ENCODE peak calls at places on chromosomes 4 and X, in nine cellular contexts. One of them, this sample, is unnamed.

GRCh38 chr4:153468587-153468986 is 2.4 kb downstream of the TMEM131L start:
- DNase-seq in GM23248: no peak
- DNase-seq in effector CD4-positive, alpha-beta T cell: no peak
- DNase-seq in Caki2: no peak
- DNase-seq in WTC11: no peak
- DNase-seq in stimulated activated CD8-positive, alpha-beta memory T cell treated with anti-CD3 and anti-CD28 coated beads, Interleukin-15, amount 100 ng/mL, for 1 hour: no peak
- DNase-seq in neural progenitor cell: no peak
- DNase-seq in kidney tubule cell: no peak
- DNase-seq in Right ventricle myocardium inferior: no peak
- DNase-seq in this sample: no peak

GRCh38 chr4:80266902-80267380 is 477 bp downstream of the FGF5 start:
- DNase-seq in stimulated activated CD8-positive, alpha-beta memory T cell treated with anti-CD3 and anti-CD28 coated beads, Interleukin-15, amount 100 ng/mL, for 1 hour: no peak
- DNase-seq in GM23248: peak
- DNase-seq in Caki2: no peak
- DNase-seq in effector CD4-positive, alpha-beta T cell: no peak
- DNase-seq in WTC11: peak
- DNase-seq in Right ventricle myocardium inferior: no peak
- DNase-seq in neural progenitor cell: peak
- DNase-seq in kidney tubule cell: peak
- DNase-seq in this sample: no peak

GRCh38 chr4:73486497-73486896 is 5.0 kb downstream of the AFM start:
- DNase-seq in effector CD4-positive, alpha-beta T cell: no peak
- DNase-seq in neural progenitor cell: no peak
- DNase-seq in WTC11: no peak
- DNase-seq in GM23248: no peak
- DNase-seq in stimulated activated CD8-positive, alpha-beta memory T cell treated with anti-CD3 and anti-CD28 coated beads, Interleukin-15, amount 100 ng/mL, for 1 hour: no peak
- DNase-seq in kidney tubule cell: no peak
- DNase-seq in Right ventricle myocardium inferior: no peak
- DNase-seq in Caki2: no peak
- DNase-seq in this sample: no peak

GRCh38 chrX:21412029-21412428 is 37.8 kb downstream of the CNKSR2 start:
- DNase-seq in Caki2: no peak
- DNase-seq in Right ventricle myocardium inferior: no peak
- DNase-seq in neural progenitor cell: no peak
- DNase-seq in stimulated activated CD8-positive, alpha-beta memory T cell treated with anti-CD3 and anti-CD28 coated beads, Interleukin-15, amount 100 ng/mL, for 1 hour: no peak
- DNase-seq in kidney tubule cell: peak
- DNase-seq in effector CD4-positive, alpha-beta T cell: no peak
- DNase-seq in WTC11: no peak
- DNase-seq in GM23248: peak
- DNase-seq in this sample: no peak

GRCh38 chr4:6229671-6230501 is 29.5 kb upstream of the JAKMIP1 start:
- DNase-seq in kidney tubule cell: no peak
- DNase-seq in GM23248: no peak
- DNase-seq in neural progenitor cell: no peak
- DNase-seq in effector CD4-positive, alpha-beta T cell: no peak
- DNase-seq in stimulated activated CD8-positive, alpha-beta memory T cell treated with anti-CD3 and anti-CD28 coated beads, Interleukin-15, amount 100 ng/mL, for 1 hour: no peak
- DNase-seq in WTC11: no peak
- DNase-seq in Right ventricle myocardium inferior: no peak
- DNase-seq in Caki2: no peak
- DNase-seq in this sample: no peak

GRCh38 chr4:168710353-168710946 is 213.6 kb downstream of the PALLD start:
- DNase-seq in GM23248: peak
- DNase-seq in neural progenitor cell: peak
- DNase-seq in kidney tubule cell: peak
- DNase-seq in stimulated activated CD8-positive, alpha-beta memory T cell treated with anti-CD3 and anti-CD28 coated beads, Interleukin-15, amount 100 ng/mL, for 1 hour: no peak
- DNase-seq in Right ventricle myocardium inferior: no peak
- DNase-seq in Caki2: peak
- DNase-seq in effector CD4-positive, alpha-beta T cell: no peak
- DNase-seq in WTC11: no peak
- DNase-seq in this sample: no peak

GRCh38 chr4:4866124-4866832 is 6.8 kb downstream of the MSX1 start:
- DNase-seq in stimulated activated CD8-positive, alpha-beta memory T cell treated with anti-CD3 and anti-CD28 coated beads, Interleukin-15, amount 100 ng/mL, for 1 hour: no peak
- DNase-seq in WTC11: no peak
- DNase-seq in Caki2: no peak
- DNase-seq in effector CD4-positive, alpha-beta T cell: no peak
- DNase-seq in neural progenitor cell: peak
- DNase-seq in GM23248: no peak
- DNase-seq in Right ventricle myocardium inferior: no peak
- DNase-seq in kidney tubule cell: peak
- DNase-seq in this sample: no peak

GRCh38 chr4:184983660-184984356 is 34.5 kb upstream of the HELT start:
- DNase-seq in effector CD4-positive, alpha-beta T cell: no peak
- DNase-seq in neural progenitor cell: peak
- DNase-seq in WTC11: peak
- DNase-seq in kidney tubule cell: peak
- DNase-seq in Caki2: peak
- DNase-seq in stimulated activated CD8-positive, alpha-beta memory T cell treated with anti-CD3 and anti-CD28 coated beads, Interleukin-15, amount 100 ng/mL, for 1 hour: peak
- DNase-seq in GM23248: peak
- DNase-seq in Right ventricle myocardium inferior: no peak
- DNase-seq in this sample: peak

GRCh38 chr4:176753049-176753448 is 39.7 kb downstream of the VEGFC start:
- DNase-seq in WTC11: no peak
- DNase-seq in Caki2: no peak
- DNase-seq in stimulated activated CD8-positive, alpha-beta memory T cell treated with anti-CD3 and anti-CD28 coated beads, Interleukin-15, amount 100 ng/mL, for 1 hour: no peak
- DNase-seq in Right ventricle myocardium inferior: no peak
- DNase-seq in neural progenitor cell: peak
- DNase-seq in GM23248: peak
- DNase-seq in effector CD4-positive, alpha-beta T cell: no peak
- DNase-seq in kidney tubule cell: peak
- DNase-seq in this sample: no peak

GRCh38 chr4:3461515-3462291 is 1.4 kb upstream of the DOK7 start:
- DNase-seq in WTC11: no peak
- DNase-seq in kidney tubule cell: peak
- DNase-seq in effector CD4-positive, alpha-beta T cell: no peak
- DNase-seq in neural progenitor cell: no peak
- DNase-seq in stimulated activated CD8-positive, alpha-beta memory T cell treated with anti-CD3 and anti-CD28 coated beads, Interleukin-15, amount 100 ng/mL, for 1 hour: no peak
- DNase-seq in GM23248: no peak
- DNase-seq in Caki2: no peak
- DNase-seq in Right ventricle myocardium inferior: peak
- DNase-seq in this sample: no peak

GRCh38 chr4:7137346-7138200 is 54.8 kb upstream of the SORCS2 start:
- DNase-seq in neural progenitor cell: no peak
- DNase-seq in effector CD4-positive, alpha-beta T cell: no peak
- DNase-seq in Caki2: no peak
- DNase-seq in WTC11: no peak
- DNase-seq in stimulated activated CD8-positive, alpha-beta memory T cell treated with anti-CD3 and anti-CD28 coated beads, Interleukin-15, amount 100 ng/mL, for 1 hour: no peak
- DNase-seq in GM23248: no peak
- DNase-seq in kidney tubule cell: no peak
- DNase-seq in Right ventricle myocardium inferior: peak
- DNase-seq in this sample: no peak

GRCh38 chr4:99117876-99118693 is 26.0 kb downstream of the ADH4 start:
- DNase-seq in neural progenitor cell: no peak
- DNase-seq in GM23248: peak
- DNase-seq in effector CD4-positive, alpha-beta T cell: no peak
- DNase-seq in WTC11: no peak
- DNase-seq in Right ventricle myocardium inferior: no peak
- DNase-seq in Caki2: peak
- DNase-seq in kidney tubule cell: peak
- DNase-seq in stimulated activated CD8-positive, alpha-beta memory T cell treated with anti-CD3 and anti-CD28 coated beads, Interleukin-15, amount 100 ng/mL, for 1 hour: no peak
- DNase-seq in this sample: no peak

GRCh38 chr4:42519803-42520417 is 122.6 kb downstream of the SHISA3 start:
- DNase-seq in Right ventricle myocardium inferior: no peak
- DNase-seq in kidney tubule cell: peak
- DNase-seq in WTC11: peak
- DNase-seq in neural progenitor cell: peak
- DNase-seq in GM23248: peak
- DNase-seq in Caki2: peak
- DNase-seq in effector CD4-positive, alpha-beta T cell: peak
- DNase-seq in stimulated activated CD8-positive, alpha-beta memory T cell treated with anti-CD3 and anti-CD28 coated beads, Interleukin-15, amount 100 ng/mL, for 1 hour: peak
- DNase-seq in this sample: no peak

GRCh38 chr4:98577956-98578355 is 80.5 kb downstream of the TSPAN5 start:
- DNase-seq in stimulated activated CD8-positive, alpha-beta memory T cell treated with anti-CD3 and anti-CD28 coated beads, Interleukin-15, amount 100 ng/mL, for 1 hour: no peak
- DNase-seq in WTC11: no peak
- DNase-seq in Caki2: no peak
- DNase-seq in GM23248: no peak
- DNase-seq in Right ventricle myocardium inferior: no peak
- DNase-seq in effector CD4-positive, alpha-beta T cell: no peak
- DNase-seq in kidney tubule cell: no peak
- DNase-seq in neural progenitor cell: no peak
- DNase-seq in this sample: no peak

GRCh38 chr4:134328741-134329140 is 127.2 kb upstream of the PABPC4L start:
- DNase-seq in Caki2: no peak
- DNase-seq in WTC11: no peak
- DNase-seq in stimulated activated CD8-positive, alpha-beta memory T cell treated with anti-CD3 and anti-CD28 coated beads, Interleukin-15, amount 100 ng/mL, for 1 hour: no peak
- DNase-seq in effector CD4-positive, alpha-beta T cell: no peak
- DNase-seq in GM23248: no peak
- DNase-seq in Right ventricle myocardium inferior: no peak
- DNase-seq in neural progenitor cell: no peak
- DNase-seq in kidney tubule cell: no peak
- DNase-seq in this sample: no peak

GRCh38 chr4:107210450-107211239 is 174.5 kb upstream of the DKK2 start:
- DNase-seq in GM23248: peak
- DNase-seq in WTC11: no peak
- DNase-seq in stimulated activated CD8-positive, alpha-beta memory T cell treated with anti-CD3 and anti-CD28 coated beads, Interleukin-15, amount 100 ng/mL, for 1 hour: no peak
- DNase-seq in effector CD4-positive, alpha-beta T cell: no peak
- DNase-seq in Right ventricle myocardium inferior: no peak
- DNase-seq in Caki2: peak
- DNase-seq in neural progenitor cell: no peak
- DNase-seq in kidney tubule cell: peak
- DNase-seq in this sample: no peak

GRCh38 chr4:59553739-59554126 is 1646.4 kb upstream of the ADGRL3 start:
- DNase-seq in stimulated activated CD8-positive, alpha-beta memory T cell treated with anti-CD3 and anti-CD28 coated beads, Interleukin-15, amount 100 ng/mL, for 1 hour: no peak
- DNase-seq in kidney tubule cell: peak
- DNase-seq in effector CD4-positive, alpha-beta T cell: no peak
- DNase-seq in neural progenitor cell: no peak
- DNase-seq in Caki2: no peak
- DNase-seq in GM23248: peak
- DNase-seq in Right ventricle myocardium inferior: no peak
- DNase-seq in WTC11: no peak
- DNase-seq in this sample: no peak

GRCh38 chrX:104113237-104113965 is 1.1 kb downstream of the ZCCHC18 start:
- DNase-seq in GM23248: peak
- DNase-seq in effector CD4-positive, alpha-beta T cell: peak
- DNase-seq in neural progenitor cell: peak
- DNase-seq in Caki2: peak
- DNase-seq in WTC11: peak
- DNase-seq in Right ventricle myocardium inferior: no peak
- DNase-seq in stimulated activated CD8-positive, alpha-beta memory T cell treated with anti-CD3 and anti-CD28 coated beads, Interleukin-15, amount 100 ng/mL, for 1 hour: peak
- DNase-seq in kidney tubule cell: peak
- DNase-seq in this sample: peak

GRCh38 chrX:31265383-31265782 is 193.5 kb upstream of the FTHL17 start:
- DNase-seq in stimulated activated CD8-positive, alpha-beta memory T cell treated with anti-CD3 and anti-CD28 coated beads, Interleukin-15, amount 100 ng/mL, for 1 hour: no peak
- DNase-seq in GM23248: no peak
- DNase-seq in kidney tubule cell: no peak
- DNase-seq in Right ventricle myocardium inferior: no peak
- DNase-seq in effector CD4-positive, alpha-beta T cell: no peak
- DNase-seq in Caki2: no peak
- DNase-seq in neural progenitor cell: no peak
- DNase-seq in WTC11: no peak
- DNase-seq in this sample: no peak

GRCh38 chrX:23900220-23900797 is 7.4 kb downstream of the APOO start:
- DNase-seq in GM23248: peak
- DNase-seq in kidney tubule cell: no peak
- DNase-seq in WTC11: no peak
- DNase-seq in effector CD4-positive, alpha-beta T cell: no peak
- DNase-seq in Right ventricle myocardium inferior: no peak
- DNase-seq in stimulated activated CD8-positive, alpha-beta memory T cell treated with anti-CD3 and anti-CD28 coated beads, Interleukin-15, amount 100 ng/mL, for 1 hour: no peak
- DNase-seq in Caki2: peak
- DNase-seq in neural progenitor cell: no peak
- DNase-seq in this sample: no peak

GRCh38 chr4:146283758-146284651 is 69.7 kb downstream of the REELD1 start:
- DNase-seq in neural progenitor cell: no peak
- DNase-seq in kidney tubule cell: no peak
- DNase-seq in GM23248: no peak
- DNase-seq in WTC11: no peak
- DNase-seq in Right ventricle myocardium inferior: no peak
- DNase-seq in Caki2: no peak
- DNase-seq in stimulated activated CD8-positive, alpha-beta memory T cell treated with anti-CD3 and anti-CD28 coated beads, Interleukin-15, amount 100 ng/mL, for 1 hour: no peak
- DNase-seq in effector CD4-positive, alpha-beta T cell: no peak
- DNase-seq in this sample: no peak

GRCh38 chrX:95484781-95485180 is 1199.9 kb upstream of the DIAPH2 start:
- DNase-seq in effector CD4-positive, alpha-beta T cell: no peak
- DNase-seq in GM23248: no peak
- DNase-seq in kidney tubule cell: no peak
- DNase-seq in stimulated activated CD8-positive, alpha-beta memory T cell treated with anti-CD3 and anti-CD28 coated beads, Interleukin-15, amount 100 ng/mL, for 1 hour: no peak
- DNase-seq in Right ventricle myocardium inferior: no peak
- DNase-seq in WTC11: no peak
- DNase-seq in Caki2: no peak
- DNase-seq in neural progenitor cell: no peak
- DNase-seq in this sample: no peak

GRCh38 chr4:19309365-19309764 is 942.3 kb upstream of the SLIT2 start:
- DNase-seq in effector CD4-positive, alpha-beta T cell: no peak
- DNase-seq in neural progenitor cell: peak
- DNase-seq in Caki2: no peak
- DNase-seq in kidney tubule cell: peak
- DNase-seq in GM23248: peak
- DNase-seq in stimulated activated CD8-positive, alpha-beta memory T cell treated with anti-CD3 and anti-CD28 coated beads, Interleukin-15, amount 100 ng/mL, for 1 hour: no peak
- DNase-seq in Right ventricle myocardium inferior: no peak
- DNase-seq in WTC11: no peak
- DNase-seq in this sample: no peak

GRCh38 chr4:168765726-168766125 is 244.3 kb downstream of the CBR4 start:
- DNase-seq in Right ventricle myocardium inferior: no peak
- DNase-seq in effector CD4-positive, alpha-beta T cell: no peak
- DNase-seq in stimulated activated CD8-positive, alpha-beta memory T cell treated with anti-CD3 and anti-CD28 coated beads, Interleukin-15, amount 100 ng/mL, for 1 hour: no peak
- DNase-seq in WTC11: no peak
- DNase-seq in neural progenitor cell: no peak
- DNase-seq in kidney tubule cell: peak
- DNase-seq in GM23248: peak
- DNase-seq in Caki2: peak
- DNase-seq in this sample: no peak

GRCh38 chrX:10832103-10832502 is 211.7 kb upstream of the MID1 start:
- DNase-seq in effector CD4-positive, alpha-beta T cell: no peak
- DNase-seq in neural progenitor cell: no peak
- DNase-seq in stimulated activated CD8-positive, alpha-beta memory T cell treated with anti-CD3 and anti-CD28 coated beads, Interleukin-15, amount 100 ng/mL, for 1 hour: no peak
- DNase-seq in WTC11: no peak
- DNase-seq in Right ventricle myocardium inferior: no peak
- DNase-seq in kidney tubule cell: no peak
- DNase-seq in Caki2: no peak
- DNase-seq in GM23248: peak
- DNase-seq in this sample: no peak

GRCh38 chrX:136528645-136529315 is 3.2 kb upstream of the VGLL1 start:
- DNase-seq in effector CD4-positive, alpha-beta T cell: no peak
- DNase-seq in kidney tubule cell: peak
- DNase-seq in stimulated activated CD8-positive, alpha-beta memory T cell treated with anti-CD3 and anti-CD28 coated beads, Interleukin-15, amount 100 ng/mL, for 1 hour: no peak
- DNase-seq in GM23248: no peak
- DNase-seq in Right ventricle myocardium inferior: no peak
- DNase-seq in neural progenitor cell: peak
- DNase-seq in WTC11: peak
- DNase-seq in Caki2: peak
- DNase-seq in this sample: no peak